ENCODE peak calls at places on chromosome 19, in seven cellular contexts. W, L, J, F, U, P and V are unnamed samples.

GRCh38 chr19:28541029-28541428 is 671.9 kb downstream of the UQCRFS1 start:
- DNase-seq in W (no peak), L (no peak), J (no peak), F (no peak), U (no peak), P (no peak), V (no peak)

GRCh38 chr19:42121666-42122069 is 10.6 kb downstream of the POU2F2 start:
- DNase-seq in W (peak), L (no peak), J (peak), F (peak), U (peak), P (no peak), V (peak)

GRCh38 chr19:21143846-21144245 is 2.0 kb downstream of the ZNF431 start:
- DNase-seq in W (no peak), L (no peak), J (no peak), F (no peak), U (no peak), P (no peak), V (no peak)

GRCh38 chr19:42595550-42596172 is 937 bp upstream of the CEACAM8 start:
- DNase-seq in W (no peak), L (no peak), J (no peak), F (no peak), U (no peak), P (no peak), V (no peak)

GRCh38 chr19:18605546-18606280 is 886 bp downstream of the CRLF1 start:
- DNase-seq in W (no peak), L (no peak), J (no peak), F (no peak), U (no peak), P (no peak), V (no peak)

GRCh38 chr19:46378268-46378667 is 31.4 kb downstream of the PPP5C start:
- DNase-seq in W (no peak), L (no peak), J (no peak), F (no peak), U (no peak), P (no peak), V (peak)

GRCh38 chr19:35783469-35784400 is 8.4 kb downstream of the ARHGAP33 start:
- DNase-seq in W (no peak), L (no peak), J (no peak), F (no peak), U (no peak), P (no peak), V (no peak)

GRCh38 chr19:35757231-35757748 is 461 bp upstream of the HSPB6 start:
- DNase-seq in W (no peak), L (peak), J (peak), F (no peak), U (no peak), P (no peak), V (peak)

GRCh38 chr19:46784262-46785053 is 3.9 kb downstream of the SLC1A5 start:
- DNase-seq in W (peak), L (peak), J (peak), F (no peak), U (peak), P (no peak), V (peak)

GRCh38 chr19:28154077-28154476 is 1058.9 kb downstream of the UQCRFS1 start:
- DNase-seq in W (no peak), L (no peak), J (no peak), F (no peak), U (no peak), P (no peak), V (no peak)

GRCh38 chr19:57452307-57452706 is 4.6 kb downstream of the VN1R1 start:
- DNase-seq in W (no peak), L (no peak), J (no peak), F (no peak), U (no peak), P (no peak), V (no peak)

GRCh38 chr19:31316201-31316951 is 32.9 kb downstream of the TSHZ3 start:
- DNase-seq in W (no peak), L (no peak), J (no peak), F (no peak), U (no peak), P (no peak), V (peak)